ENCODE peak calls at places on chromosomes 6 and 20, in six cellular contexts. X, U, R, H, N and V are unnamed samples.

GRCh38 chr6:38792356-38792755 is 77.2 kb downstream of the DNAH8 start:
- DNase-seq in H (no peak), U (no peak), X (no peak), N (no peak), R (no peak), V (no peak)

GRCh38 chr20:43384321-43384940 is 73.3 kb upstream of the SRSF6 start:
- DNase-seq in U (no peak), N (no peak), H (no peak), X (no peak), R (no peak), V (no peak)

GRCh38 chr6:116468293-116468692 is 7.1 kb downstream of the CALHM6 start:
- DNase-seq in N (no peak), H (no peak), X (no peak), R (no peak), U (no peak), V (no peak)

GRCh38 chr6:16391451-16391912 is 153.1 kb downstream of the GMPR start:
- DNase-seq in U (no peak), H (no peak), X (no peak), N (no peak), R (no peak), V (no peak)

GRCh38 chr6:38483526-38483925 is 156.2 kb downstream of the BTBD9 start:
- DNase-seq in N (no peak), X (no peak), H (no peak), U (peak; percentile 19), R (peak; percentile 57), V (peak; percentile 1)

GRCh38 chr20:31602779-31603441 is 2.2 kb upstream of the ID1 start:
- DNase-seq in N (no peak), R (peak; percentile 51), H (no peak), U (no peak), X (peak; percentile 66), V (no peak)

GRCh38 chr6:157764346-157765068 is 58.5 kb upstream of the SNX9 start:
- DNase-seq in N (no peak), U (no peak), H (peak; percentile 80), R (peak; percentile 95), X (peak; percentile 77), V (no peak)

GRCh38 chr6:2899596-2899995 is 3.5 kb downstream of the SERPINB9 start:
- DNase-seq in U (no peak), X (no peak), N (no peak), R (no peak), H (no peak), V (no peak)

GRCh38 chr6:40962241-40962640 is 76.8 kb downstream of the UNC5CL start:
- DNase-seq in H (no peak), N (no peak), U (peak; percentile 32), R (peak; percentile 36), X (peak; percentile 52), V (peak; percentile 19)

GRCh38 chr6:5205877-5206840 is 54.6 kb downstream of the LYRM4 start:
- DNase-seq in R (no peak), N (no peak), X (peak; percentile 95), H (no peak), U (no peak), V (no peak)

GRCh38 chr20:31918471-31919105 is 33.3 kb downstream of the PDRG1 start:
- DNase-seq in H (no peak), U (no peak), X (no peak), R (no peak), N (no peak), V (no peak)

GRCh38 chr6:50843842-50844241 is 25.2 kb downstream of the TFAP2B start:
- DNase-seq in H (peak; percentile 70), X (no peak), N (peak; percentile 78), U (no peak), R (no peak), V (no peak)

GRCh38 chr20:44640522-44640921 is 11.0 kb downstream of the ADA start:
- DNase-seq in R (no peak), X (no peak), N (no peak), H (no peak), U (no peak), V (no peak)

GRCh38 chr6:3341467-3341866 is 82.7 kb downstream of the PSMG4 start:
- DNase-seq in H (no peak), R (no peak), X (no peak), N (no peak), U (no peak), V (no peak)

GRCh38 chr20:11248691-11249178 is 574.9 kb upstream of the JAG1 start:
- DNase-seq in X (no peak), H (no peak), N (no peak), U (no peak), R (no peak), V (no peak)

GRCh38 chr6:23181301-23182110 is 612.1 kb downstream of the HDGFL1 start:
- DNase-seq in X (no peak), N (no peak), H (no peak), R (no peak), U (no peak), V (no peak)

GRCh38 chr6:11702039-11702795 is 76.4 kb downstream of the ADTRP start:
- DNase-seq in N (no peak), X (no peak), H (no peak), R (no peak), U (no peak), V (no peak)

GRCh38 chr6:31831350-31832215 is 4.0 kb downstream of the HSPA1B start:
- DNase-seq in X (no peak), U (no peak), H (no peak), R (no peak), N (no peak), V (no peak)

GRCh38 chr20:38764563-38765355 is 16.5 kb downstream of the ACTR5 start:
- DNase-seq in U (no peak), N (no peak), R (no peak), H (no peak), X (peak; percentile 35), V (no peak)

GRCh38 chr6:157962601-157963084 is 19.0 kb upstream of the SYNJ2 start:
- DNase-seq in H (peak; percentile 57), U (no peak), X (no peak), N (no peak), R (no peak), V (no peak)

GRCh38 chr20:8187740-8188139 is 55.7 kb downstream of the PLCB1 start:
- DNase-seq in U (no peak), N (no peak), R (no peak), H (no peak), X (no peak), V (no peak)

DNA sequence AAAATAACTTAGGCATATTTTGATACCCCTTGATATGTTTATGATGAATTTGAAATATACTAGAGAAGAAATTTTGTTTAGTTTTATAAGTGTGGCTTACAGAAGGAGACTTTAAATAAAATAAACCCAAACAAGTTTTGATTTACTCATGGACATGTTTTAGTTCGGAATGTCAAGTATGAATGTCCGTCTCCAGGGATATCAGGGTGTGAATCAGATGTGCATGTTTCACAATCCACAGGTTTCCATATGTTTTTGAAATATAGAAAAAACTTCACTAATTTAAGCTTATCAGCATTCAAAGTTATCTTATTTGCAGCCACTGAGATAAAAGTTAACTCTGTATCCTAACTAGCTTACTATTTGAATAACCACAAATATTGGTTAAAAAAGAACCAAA is 51.5 kb downstream of the PLCB1 start:
- DNase-seq in N (no peak), U (no peak), R (no peak), X (no peak), H (no peak), V (no peak)
- TF ChIP-seq TAF1 in N (no peak), U (no peak), R (no peak), X (no peak), H (no peak), V (no peak)

GRCh38 chr6:17600527-17601388 is 656 bp downstream of the FAM8A1 start:
- DNase-seq in N (peak; percentile 81), H (peak; percentile 67), R (no peak), X (peak; percentile 24), U (peak; percentile 31), V (peak; percentile 27)
- TF ChIP-seq POLR2A in N (no peak), H (no peak), R (no peak), X (no peak), U (no peak), V (peak; percentile 24)

DNA sequence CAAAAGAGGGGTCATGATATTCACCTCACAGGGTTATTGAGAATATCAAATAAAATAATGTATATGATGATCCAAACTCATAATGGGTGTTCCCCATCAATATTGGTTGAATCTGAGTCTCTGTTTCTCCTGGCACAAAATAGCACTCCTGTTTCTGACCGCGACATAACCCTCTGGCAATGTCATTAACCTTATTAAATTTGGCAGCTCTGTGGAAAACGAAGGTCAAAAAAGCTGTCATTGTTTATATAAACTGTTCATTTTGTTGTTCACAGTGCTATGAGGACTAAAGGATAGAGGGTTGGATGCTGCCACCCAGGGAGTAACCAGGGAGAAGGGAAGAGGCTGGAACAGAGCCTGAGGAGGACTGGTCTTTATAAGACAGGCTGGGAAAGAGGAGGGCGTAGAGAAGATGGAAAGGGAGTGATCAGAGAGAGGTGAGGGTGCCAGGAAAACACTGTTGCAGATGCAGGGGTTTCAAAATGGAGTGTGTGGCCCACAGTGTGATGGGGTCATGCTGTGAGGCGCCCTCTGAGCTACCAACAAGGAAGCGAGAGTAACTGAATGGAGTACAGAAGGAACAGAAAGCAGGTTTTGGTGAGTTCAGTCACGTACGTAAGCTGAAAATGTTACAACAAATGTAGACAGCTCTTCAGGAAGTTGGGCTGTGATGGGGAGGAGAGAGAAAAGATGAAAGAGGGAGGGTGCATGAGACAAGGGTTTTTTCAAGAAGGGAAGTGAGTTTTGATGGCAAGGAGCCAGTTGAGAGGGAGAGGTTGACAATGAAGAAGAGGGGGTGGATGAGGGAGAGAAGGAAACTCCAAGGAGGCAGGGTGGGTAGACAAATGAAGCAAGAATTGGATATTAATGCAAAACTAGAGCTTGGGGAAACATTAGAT is 251.6 kb upstream of the TAB2 start:
- DNase-seq in U (no peak), R (peak; percentile 99), X (no peak), H (no peak), N (no peak), V (no peak)
- TF ChIP-seq TAF1 in U (peak; percentile 52), R (no peak), X (no peak), H (no peak), N (no peak), V (peak; percentile 70)

GRCh38 chr20:49248879-49249665 is 28.8 kb downstream of the ZNFX1 start:
- DNase-seq in N (no peak), R (no peak), X (no peak), H (no peak), U (no peak), V (no peak)

GRCh38 chr20:49247792-49248191 is 28.6 kb downstream of the DDX27 start:
- DNase-seq in X (no peak), R (no peak), H (no peak), N (no peak), U (no peak), V (no peak)

GRCh38 chr20:49245921-49246740 is 26.9 kb downstream of the DDX27 start:
- DNase-seq in R (no peak), N (no peak), X (peak; percentile 68), H (peak; percentile 62), U (peak; percentile 35), V (peak; percentile 39)

GRCh38 chr20:49248301-49248700 is 29.1 kb downstream of the DDX27 start:
- DNase-seq in X (no peak), U (no peak), R (no peak), N (no peak), H (no peak), V (no peak)

DNA sequence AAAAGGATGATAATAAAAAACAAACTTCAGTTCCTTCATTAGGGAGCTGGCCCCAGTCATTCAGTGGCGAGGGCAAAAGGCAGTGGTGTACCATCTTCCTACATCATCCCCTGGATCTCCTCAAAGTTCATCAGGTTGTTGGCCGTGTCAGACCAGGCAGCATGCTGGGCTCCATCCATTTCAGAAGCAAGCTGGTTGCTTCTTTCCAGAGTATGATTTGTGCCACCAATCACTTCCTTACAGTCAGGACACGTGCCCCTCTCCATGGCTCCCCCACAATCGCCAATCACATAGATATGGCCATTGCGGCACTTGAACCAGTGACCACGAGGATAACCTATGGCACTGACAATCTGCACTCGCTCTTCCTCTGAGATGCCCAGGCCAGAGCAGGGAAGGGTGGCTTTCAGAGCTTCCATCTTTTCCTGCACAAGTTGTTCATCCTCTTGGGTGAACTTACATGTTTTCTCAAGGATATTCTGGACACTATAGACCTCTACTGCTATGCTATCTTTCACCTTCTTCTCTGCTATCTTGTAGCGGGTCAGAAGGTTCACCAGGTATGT is 28.0 kb downstream of the DDX27 start:
- DNase-seq in U (no peak), R (no peak), H (no peak), X (no peak), N (no peak), V (no peak)
- TF ChIP-seq POLR2A in U (peak; percentile 32), R (peak; percentile 61), H (no peak), X (no peak), N (no peak), V (peak; percentile 49)